ENCODE peak calls at places on chromosome 3, in seven cellular contexts. S, V, Y, Q, D, A and L are unnamed samples.

GRCh38 chr3:134471521-134472193 is 14.1 kb downstream of the ANAPC13 start:
- DNase-seq in A (no peak), S (no peak), Y (no peak), V (no peak), Q (no peak), D (peak), L (no peak)

GRCh38 chr3:169668957-169669681 is 5.6 kb upstream of the MECOM start:
- DNase-seq in S (peak), Q (peak), D (peak), A (no peak), Y (no peak), V (no peak), L (peak)

GRCh38 chr3:33578325-33579180 is 138.3 kb upstream of the UBP1 start:
- DNase-seq in V (no peak), S (no peak), D (peak), Y (no peak), A (no peak), Q (no peak), L (no peak)

GRCh38 chr3:17894434-17895060 is 152.1 kb upstream of the TBC1D5 start:
- DNase-seq in A (no peak), S (peak), V (no peak), Q (peak), Y (peak), D (peak), L (no peak)

GRCh38 chr3:11059090-11059798 is 66.7 kb downstream of the SLC6A1 start:
- DNase-seq in A (peak), Y (peak), D (peak), V (no peak), S (peak), Q (peak), L (peak)

GRCh38 chr3:149245738-149246451 is 24.3 kb upstream of the CP start:
- DNase-seq in S (no peak), D (peak), Q (peak), A (no peak), V (no peak), Y (no peak), L (no peak)

GRCh38 chr3:147392083-147392916 is 14.0 kb downstream of the ZIC4 start:
- DNase-seq in A (no peak), Q (no peak), S (peak), V (no peak), Y (no peak), D (no peak), L (no peak)

GRCh38 chr3:50120364-50121095 is 31.8 kb downstream of the RBM5 start:
- DNase-seq in V (no peak), Q (peak), A (no peak), S (no peak), Y (no peak), D (no peak), L (no peak)

GRCh38 chr3:177385831-177386301 is 188.6 kb upstream of the TBL1XR1 start:
- DNase-seq in Q (no peak), D (no peak), A (no peak), V (no peak), Y (no peak), S (no peak), L (no peak)

GRCh38 chr3:7630925-7631324 is 770.0 kb downstream of the GRM7 start:
- DNase-seq in Y (no peak), D (peak), S (peak), V (no peak), A (no peak), Q (no peak), L (peak)

GRCh38 chr3:145333931-145334330 is 827.1 kb downstream of the PLOD2 start:
- DNase-seq in S (no peak), D (no peak), Q (no peak), Y (no peak), A (no peak), V (no peak), L (no peak)